ENCODE peak calls at places on chromosomes 13 and 19, in ten cellular contexts. I, A, M, Z, K, R, B, P, V and C are unnamed samples.

GRCh38 chr13:42654760-42655159 is 80.8 kb downstream of the TNFSF11 start:
- DNase-seq in K (no peak), M (no peak), A (no peak), Z (no peak), I (no peak), R (no peak), B (no peak), V (no peak), P (no peak), C (no peak)

GRCh38 chr13:78736142-78736541 is 77.2 kb upstream of the OBI1 start:
- DNase-seq in M (no peak), Z (no peak), A (no peak), V (no peak), R (no peak), B (no peak), K (no peak), I (no peak), P (no peak), C (no peak)

GRCh38 chr19:49954092-49954825 is 6.7 kb downstream of the SIGLEC11 start:
- DNase-seq in M (peak; percentile 35), R (peak; percentile 48), P (no peak), V (no peak), B (peak; percentile 66), A (peak; percentile 14), I (no peak), K (no peak), Z (no peak), C (no peak)

GRCh38 chr13:112875627-112876026 is 93.4 kb upstream of the MCF2L start:
- DNase-seq in B (no peak), K (no peak), V (no peak), P (no peak), R (peak; percentile 78), Z (no peak), I (no peak), M (no peak), A (no peak), C (no peak)

GRCh38 chr13:49610176-49610575 is 18.1 kb upstream of the ARL11 start:
- DNase-seq in I (no peak), B (no peak), K (no peak), A (no peak), M (no peak), V (no peak), P (peak; percentile 27), Z (no peak), R (no peak), C (no peak)

GRCh38 chr13:112725346-112726017 is 35.6 kb downstream of the ATP11A start:
- DNase-seq in A (peak; percentile 62), V (peak; percentile 37), R (peak; percentile 56), M (no peak), Z (peak; percentile 60), P (no peak), I (peak; percentile 56), B (no peak), K (no peak), C (no peak)

GRCh38 chr13:110137677-110138008 is 169.3 kb downstream of the COL4A1 start:
- DNase-seq in R (no peak), B (no peak), Z (no peak), V (peak; percentile 68), M (peak; percentile 72), P (peak; percentile 65), A (no peak), I (no peak), K (peak; percentile 52), C (no peak)

GRCh38 chr19:1169921-1170885 is 3.9 kb downstream of the SBNO2 start:
- DNase-seq in I (peak; percentile 85), P (peak; percentile 16), K (peak; percentile 53), B (peak; percentile 92), V (peak; percentile 56), A (peak; percentile 83), M (peak; percentile 57), Z (peak; percentile 80), R (peak; percentile 79), C (no peak)

DNA sequence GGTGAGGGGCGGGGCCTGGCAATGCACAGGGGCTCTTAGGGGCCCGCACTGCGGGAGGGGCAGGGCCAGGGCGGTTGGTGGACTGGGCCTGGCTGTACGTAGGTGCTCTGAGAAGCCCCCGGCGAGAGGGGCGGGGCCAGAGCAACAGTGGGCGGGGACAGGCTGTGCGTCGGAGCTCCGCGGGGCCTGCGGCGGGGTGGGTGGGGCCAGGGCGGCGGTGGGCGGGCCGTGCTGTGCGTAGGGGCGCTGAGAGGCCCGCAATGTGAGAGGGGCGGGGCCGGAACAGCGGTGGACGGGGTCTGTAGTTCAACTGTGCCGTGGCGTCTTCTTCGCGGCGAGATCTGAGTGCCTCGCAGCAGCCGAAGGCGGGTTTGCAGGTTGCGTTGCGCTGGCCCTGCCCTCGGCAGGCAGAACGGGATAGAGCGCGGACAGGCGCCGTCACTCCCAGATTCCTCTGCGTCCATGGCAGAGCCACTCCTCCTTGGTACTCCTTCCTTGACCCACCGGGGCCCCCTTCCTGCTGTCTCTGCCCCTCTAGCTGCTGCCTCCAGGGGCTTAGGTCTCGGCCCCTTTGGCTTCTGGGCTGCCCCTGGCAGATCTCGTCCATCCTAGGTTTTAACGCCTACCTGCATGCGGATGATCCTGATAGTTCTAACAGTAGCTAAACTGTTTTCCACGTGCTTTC is 33.2 kb downstream of the CCNE1 start:
- DNase-seq in M (peak; percentile 96), R (peak; percentile 98), V (peak; percentile 95), B (peak; percentile 93), I (peak; percentile 97), A (peak; percentile 88), K (peak; percentile 88), Z (peak; percentile 99), P (peak; percentile 90), C (peak; percentile 85)
- TF ChIP-seq POLR2A in M (peak; percentile 61), R (no peak), V (no peak), B (no peak), I (peak; percentile 94), A (no peak), K (peak; percentile 66), Z (no peak), P (no peak), C (peak; percentile 42)

GRCh38 chr13:33746867-33747266 is 71.1 kb upstream of the RFC3 start:
- DNase-seq in Z (no peak), P (no peak), B (no peak), R (no peak), K (no peak), I (no peak), A (no peak), M (no peak), V (no peak), C (no peak)
- H3K4me1 ChIP-seq in Z (peaks cover 29% of the 10 kb centered on the region), P (peaks cover 4% of the 10 kb centered on the region), B (no peaks in the 10 kb centered on the region), R (no peaks in the 10 kb centered on the region), K (peaks cover 6% of the 10 kb centered on the region), I (no peaks in the 10 kb centered on the region), A (no peaks in the 10 kb centered on the region), M (peaks cover 28% of the 10 kb centered on the region), V (peaks cover 12% of the 10 kb centered on the region), C (peaks cover 7% of the 10 kb centered on the region)

GRCh38 chr19:2527716-2528115 is 51.8 kb downstream of the GADD45B start:
- DNase-seq in P (no peak), A (no peak), B (no peak), Z (no peak), K (no peak), R (no peak), M (no peak), I (no peak), V (no peak), C (no peak)

GRCh38 chr19:2523630-2524311 is 47.8 kb downstream of the GADD45B start:
- DNase-seq in Z (no peak), I (no peak), B (no peak), V (no peak), K (no peak), A (peak; percentile 41), P (no peak), R (no peak), M (no peak), C (no peak)

GRCh38 chr19:2524361-2524839 is 48.5 kb downstream of the GADD45B start:
- DNase-seq in P (no peak), I (no peak), R (no peak), Z (no peak), A (no peak), K (no peak), B (no peak), M (no peak), V (no peak), C (no peak)

GRCh38 chr19:2527171-2527570 is 51.2 kb downstream of the GADD45B start:
- DNase-seq in A (no peak), I (no peak), B (no peak), P (no peak), Z (no peak), K (no peak), M (no peak), V (no peak), R (no peak), C (no peak)

DNA sequence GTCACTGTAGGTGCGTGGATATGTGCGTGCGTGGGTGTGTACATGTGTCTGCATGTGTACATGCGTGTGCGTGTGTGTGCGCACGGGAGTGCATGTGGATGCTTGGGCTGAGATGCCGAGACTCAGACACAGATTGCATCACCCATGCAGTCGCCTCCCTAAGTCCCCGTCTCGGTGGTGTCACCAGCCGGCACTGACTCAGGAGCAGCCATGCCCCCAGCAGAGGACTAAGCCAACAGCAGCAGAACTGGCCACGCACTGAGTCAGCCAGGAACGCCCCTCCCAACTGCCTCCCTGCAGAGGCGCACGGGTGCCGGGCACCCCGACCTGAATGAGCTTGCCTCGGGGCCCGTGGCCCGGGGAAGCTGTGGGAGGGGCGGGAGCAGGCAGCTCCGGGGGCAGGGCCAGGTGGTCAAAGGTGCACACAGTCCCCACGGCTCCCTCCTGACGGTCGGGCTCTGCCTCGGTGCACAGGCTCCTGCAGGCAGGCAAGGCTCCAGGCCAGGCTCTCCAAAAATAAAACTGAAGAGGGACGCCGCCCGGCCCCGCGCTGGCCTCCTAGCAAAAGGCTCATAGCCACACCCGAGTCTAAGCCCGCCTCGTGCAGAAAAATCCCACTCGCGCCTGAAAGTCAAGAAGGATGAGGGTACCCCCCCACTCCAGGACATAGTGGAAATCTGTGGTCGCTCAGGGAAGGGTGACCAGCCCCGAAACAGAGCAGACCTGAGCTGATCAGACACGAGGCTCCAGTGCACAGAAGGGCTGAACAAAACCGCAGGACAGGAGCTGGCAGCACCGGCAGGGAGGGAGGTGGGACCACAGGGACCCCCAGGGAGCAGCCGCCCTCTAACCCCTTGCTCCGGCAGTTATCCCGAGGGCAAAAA is 49.2 kb downstream of the GADD45B start:
- DNase-seq in V (no peak), I (no peak), A (peak; percentile 75), M (no peak), K (no peak), R (no peak), Z (peak; percentile 84), P (no peak), B (no peak), C (no peak)
- TF ChIP-seq POLR2A in V (peak; percentile 40), I (no peak), A (no peak), M (no peak), K (no peak), R (no peak), Z (no peak), P (no peak), B (no peak), C (no peak)

GRCh38 chr19:4981681-4981958 is 12.7 kb downstream of the KDM4B start:
- DNase-seq in Z (no peak), V (no peak), R (no peak), M (no peak), P (no peak), A (no peak), B (no peak), I (no peak), K (no peak), C (no peak)

GRCh38 chr19:4980087-4980486 is 11.2 kb downstream of the KDM4B start:
- DNase-seq in M (no peak), A (no peak), R (no peak), P (no peak), Z (no peak), I (no peak), V (no peak), K (no peak), B (no peak), C (no peak)

GRCh38 chr19:4983346-4984105 is 14.6 kb downstream of the KDM4B start:
- DNase-seq in K (no peak), V (no peak), B (no peak), P (no peak), R (no peak), A (no peak), M (no peak), Z (no peak), I (no peak), C (no peak)

GRCh38 chr19:4979211-4979807 is 10.4 kb downstream of the KDM4B start:
- DNase-seq in R (no peak), B (no peak), I (no peak), V (peak; percentile 78), M (peak; percentile 40), P (no peak), A (no peak), Z (no peak), K (no peak), C (no peak)

DNA sequence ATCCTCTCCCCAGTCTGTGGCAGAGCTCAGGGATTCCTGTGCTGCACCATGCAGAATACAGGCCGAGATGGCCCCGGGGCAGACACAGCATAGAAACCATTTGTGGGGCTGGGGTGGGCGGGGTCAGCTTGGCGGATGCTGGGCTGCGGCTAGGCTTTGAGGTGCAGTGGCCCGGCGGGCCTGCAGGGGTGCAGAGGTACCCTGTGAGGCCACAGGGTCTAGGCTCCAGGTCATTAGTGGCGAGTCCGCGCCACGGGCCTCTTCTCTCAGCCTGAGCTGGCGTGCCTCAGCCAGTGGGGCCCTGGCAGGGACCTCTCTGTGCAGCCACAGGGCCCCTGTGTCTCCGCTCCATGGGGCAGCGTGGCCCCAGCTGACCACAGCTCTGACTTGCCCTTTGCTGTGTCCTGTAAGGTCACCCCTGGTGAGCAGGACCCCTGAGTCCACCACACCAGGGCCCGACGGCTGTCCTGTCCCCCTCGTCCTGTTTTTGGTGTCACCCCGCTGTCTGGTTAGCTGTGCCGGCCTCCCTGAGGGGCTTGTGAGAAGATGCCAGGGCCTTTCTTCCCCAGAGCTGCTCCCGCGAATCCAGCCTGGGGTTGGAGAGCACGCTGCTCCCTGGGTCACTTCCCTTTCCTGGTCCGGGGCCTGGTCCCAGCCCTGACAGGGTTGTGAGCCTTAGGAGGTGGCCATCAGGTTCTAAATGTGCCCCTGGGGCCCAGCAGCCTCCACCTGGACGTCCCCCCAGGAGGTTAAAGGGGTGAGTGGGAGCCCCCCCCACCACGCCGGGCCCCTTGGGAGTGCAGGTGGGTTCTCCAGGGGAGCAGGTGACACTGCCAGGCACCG is 12.1 kb downstream of the KDM4B start:
- DNase-seq in A (no peak), V (no peak), B (no peak), I (no peak), Z (peak; percentile 68), R (no peak), P (no peak), M (no peak), K (no peak), C (no peak)
- H3K4me1 ChIP-seq in A (peaks cover 23% of the 10 kb centered on the region), V (peaks cover 34% of the 10 kb centered on the region), B (peaks cover 27% of the 10 kb centered on the region), I (peaks cover 19% of the 10 kb centered on the region), Z (peaks cover 64% of the 10 kb centered on the region), R (peaks cover 23% of the 10 kb centered on the region), P (peaks cover 37% of the 10 kb centered on the region), M (peaks cover 53% of the 10 kb centered on the region), K (peaks cover 34% of the 10 kb centered on the region), C (peaks cover 22% of the 10 kb centered on the region)